ENCODE peak calls at places on chromosomes 3 and 15, in nine cellular contexts. U, Z, L, M, I, A, T, P and S are unnamed samples.

GRCh38 chr15:44246521-44247268 is 41.8 kb upstream of the GOLM2 start:
- DNase-seq in U (no peak), Z (no peak), L (no peak), M (no peak), I (no peak), A (no peak), T (no peak), P (no peak), S (no peak)

GRCh38 chr15:85482896-85483295 is 102.5 kb downstream of the AKAP13 start:
- DNase-seq in U (no peak), Z (peak; percentile 53), L (no peak), M (peak; percentile 92), I (no peak), A (no peak), T (peak; percentile 58), P (no peak), S (no peak)

GRCh38 chr3:4709336-4709735 is 216.2 kb downstream of the ITPR1 start:
- DNase-seq in U (no peak), Z (no peak), L (no peak), M (peak; percentile 43), I (no peak), A (no peak), T (no peak), P (no peak), S (no peak)

GRCh38 chr3:105402287-105402801 is 35.6 kb downstream of the ALCAM start:
- DNase-seq in U (no peak), Z (peak; percentile 93), L (no peak), M (peak; percentile 47), I (no peak), A (no peak), T (no peak), P (no peak), S (no peak)

GRCh38 chr3:115930922-115931321 is 307.6 kb downstream of the GAP43 start:
- DNase-seq in U (no peak), Z (no peak), L (no peak), M (no peak), I (peak; percentile 25), A (no peak), T (no peak), P (no peak), S (no peak)

GRCh38 chr15:74129411-74130088 is 836 bp upstream of the ISLR2 start:
- DNase-seq in U (no peak), Z (no peak), L (no peak), M (no peak), I (no peak), A (no peak), T (no peak), P (no peak), S (no peak)

GRCh38 chr3:114624047-114624445 is 330.2 kb downstream of the TIGIT start:
- DNase-seq in U (no peak), Z (peak; percentile 41), L (peak; percentile 9), M (peak; percentile 71), I (no peak), A (peak; percentile 82), T (no peak), P (peak; percentile 33), S (no peak)

GRCh38 chr3:124201786-124202185 is 209.9 kb upstream of the ROPN1 start:
- DNase-seq in U (no peak), Z (no peak), L (no peak), M (no peak), I (no peak), A (no peak), T (no peak), P (no peak), S (no peak)

GRCh38 chr3:194306109-194306686 is 44.9 kb downstream of the CPN2 start:
- DNase-seq in U (no peak), Z (no peak), L (no peak), M (no peak), I (peak; percentile 61), A (peak; percentile 89), T (peak; percentile 95), P (no peak), S (no peak)

GRCh38 chr15:30905821-30906220 is 2.1 kb downstream of the FAN1 start:
- DNase-seq in U (no peak), Z (no peak), L (no peak), M (peak; percentile 18), I (no peak), A (no peak), T (no peak), P (no peak), S (no peak)

GRCh38 chr3:160129459-160130061 is 95.7 kb upstream of the C3orf80 start:
- DNase-seq in U (no peak), Z (peak; percentile 81), L (no peak), M (peak; percentile 97), I (peak; percentile 19), A (peak; percentile 95), T (peak; percentile 82), P (no peak), S (no peak)

GRCh38 chr3:104396974-104397669 is 969.6 kb upstream of the ALCAM start:
- DNase-seq in U (no peak), Z (peak; percentile 26), L (no peak), M (peak; percentile 3), I (no peak), A (no peak), T (no peak), P (no peak), S (no peak)

GRCh38 chr3:38168151-38168987 is 3.0 kb downstream of the OXSR1 start:
- DNase-seq in U (no peak), Z (no peak), L (no peak), M (peak; percentile 67), I (no peak), A (no peak), T (no peak), P (no peak), S (no peak)

DNA sequence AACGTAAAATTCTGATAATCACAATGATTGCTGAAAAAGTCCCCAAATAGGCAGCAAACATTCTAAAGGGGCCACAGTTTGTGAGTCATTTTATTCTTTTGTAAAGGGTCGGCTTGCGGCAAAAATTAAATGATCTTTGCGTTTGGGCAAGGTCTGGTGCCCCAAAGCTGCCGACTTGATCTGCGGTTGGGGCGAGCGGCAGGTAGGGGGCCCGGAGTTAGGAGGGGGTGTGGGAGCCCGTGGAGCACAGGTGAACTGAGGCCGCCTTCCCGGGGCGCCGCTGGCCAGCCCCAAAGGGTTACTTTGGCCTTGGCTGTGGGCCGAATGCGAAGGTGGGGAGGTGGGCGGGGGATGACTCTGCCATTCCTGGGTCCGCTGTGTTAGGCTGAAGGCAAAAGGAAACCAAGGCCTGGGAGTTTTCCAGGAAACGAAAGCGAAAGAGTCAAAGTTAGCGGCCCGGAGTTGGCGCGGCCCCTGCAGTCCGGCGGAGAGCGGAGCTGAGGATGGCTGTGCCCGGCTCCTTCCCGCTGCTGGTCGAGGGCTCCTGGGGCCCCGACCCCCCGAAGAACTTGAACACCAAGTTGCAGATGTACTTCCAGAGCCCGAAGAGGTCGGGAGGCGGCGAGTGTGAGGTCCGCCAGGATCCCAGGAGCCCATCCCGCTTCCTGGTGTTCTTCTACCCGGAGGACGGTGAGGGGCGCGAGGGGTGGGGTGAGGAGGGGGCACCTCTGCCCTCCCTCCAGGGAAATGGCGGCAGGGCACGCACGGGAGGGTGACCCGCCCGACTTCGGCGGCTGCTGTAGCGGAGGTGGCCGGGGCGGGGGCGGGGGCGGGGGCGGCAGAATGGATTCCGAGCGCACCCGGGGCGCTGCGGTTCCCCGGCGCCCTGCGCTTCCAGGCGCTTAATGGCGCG is at the start of gene PARP14:
- DNase-seq in U (peak; percentile 41), Z (peak; percentile 52), L (peak; percentile 55), M (peak; percentile 68), I (no peak), A (peak; percentile 77), T (peak; percentile 73), P (peak; percentile 37), S (peak; percentile 87)
- TF ChIP-seq POLR2A in U (peak; percentile 79), Z (peak; percentile 24), L (peak; percentile 49), M (peak; percentile 50), I (peak; percentile 95), A (peak; percentile 33), T (no peak), P (peak; percentile 45), S (peak; percentile 35)

DNA sequence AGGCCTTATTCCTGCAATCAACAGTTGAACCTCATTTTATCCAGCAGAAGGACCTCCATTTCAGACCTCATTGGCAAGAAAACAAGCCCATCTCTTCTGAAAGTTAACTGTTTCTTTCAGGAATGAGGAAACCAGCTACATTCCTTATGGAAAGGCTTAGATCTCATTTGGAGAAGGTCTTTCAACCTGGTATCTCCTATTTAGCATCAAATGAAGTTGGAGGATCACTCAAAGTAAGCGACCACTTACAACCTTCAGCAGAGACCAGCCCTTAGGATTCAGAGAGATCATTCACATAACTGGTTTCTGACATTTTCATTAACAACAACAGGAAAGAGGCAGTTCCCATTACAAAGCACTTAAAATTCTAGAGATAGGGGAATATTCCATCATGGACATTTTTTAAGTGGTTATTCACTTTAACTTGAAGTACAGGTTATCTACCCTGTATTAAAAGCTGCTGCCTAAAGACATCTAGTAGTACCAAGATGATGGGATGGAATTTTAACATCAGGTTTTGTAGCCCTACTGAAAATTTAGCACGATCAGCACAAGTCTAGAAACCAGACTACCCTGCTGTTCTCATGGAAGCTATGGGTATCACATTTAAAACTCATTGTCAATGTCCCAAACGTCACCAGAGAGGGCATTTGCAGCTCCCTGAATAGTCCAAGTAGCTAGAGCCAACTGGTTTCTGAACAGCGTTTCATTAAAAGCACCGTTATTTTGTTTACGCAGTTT is 30.4 kb downstream of the TFRC start:
- DNase-seq in U (no peak), Z (no peak), L (no peak), M (no peak), I (no peak), A (no peak), T (no peak), P (no peak), S (no peak)
- TF ChIP-seq POLR2A in U (peak; percentile 44), Z (no peak), L (no peak), M (no peak), I (no peak), A (no peak), T (no peak), P (no peak), S (peak; percentile 27)

GRCh38 chr3:150748648-150749047 is 14.3 kb downstream of the SIAH2 start:
- DNase-seq in U (no peak), Z (no peak), L (no peak), M (no peak), I (no peak), A (no peak), T (no peak), P (no peak), S (no peak)

GRCh38 chr3:150747909-150748568 is 14.9 kb downstream of the SIAH2 start:
- DNase-seq in U (no peak), Z (no peak), L (no peak), M (no peak), I (no peak), A (no peak), T (no peak), P (no peak), S (peak; percentile 23)

GRCh38 chr3:150754896-150755295 is 8.1 kb downstream of the SIAH2 start:
- DNase-seq in U (no peak), Z (no peak), L (no peak), M (no peak), I (no peak), A (no peak), T (no peak), P (no peak), S (no peak)

GRCh38 chr3:150749218-150749617 is 13.8 kb downstream of the SIAH2 start:
- DNase-seq in U (no peak), Z (no peak), L (no peak), M (no peak), I (no peak), A (no peak), T (no peak), P (no peak), S (no peak)

GRCh38 chr3:150751781-150752263 is 11.1 kb downstream of the SIAH2 start:
- DNase-seq in U (no peak), Z (no peak), L (peak; percentile 38), M (no peak), I (no peak), A (no peak), T (no peak), P (no peak), S (no peak)
- TF ChIP-seq POLR2A in U (no peak), Z (no peak), L (peak; percentile 18), M (no peak), I (no peak), A (no peak), T (no peak), P (no peak), S (peak; percentile 3)

GRCh38 chr15:55403531-55403930 is 4.6 kb downstream of the CCPG1 start:
- DNase-seq in U (no peak), Z (peak; percentile 51), L (peak; percentile 44), M (peak; percentile 49), I (no peak), A (peak; percentile 61), T (peak; percentile 89), P (no peak), S (peak; percentile 56)
- TF ChIP-seq POLR2A in U (no peak), Z (no peak), L (no peak), M (no peak), I (no peak), A (no peak), T (no peak), P (no peak), S (no peak)